ENCODE peak calls at places on chromosome 18, in four cellular contexts. Y is GM04504, Q is neural progenitor cell, R is omental fat pad. N is an unnamed sample.

GRCh38 chr18:7255054-7255453 is 24.2 kb downstream of the LRRC30 start:
- DNase-seq in Y (no peak), Q (no peak), R (no peak), N (no peak)

GRCh38 chr18:3250237-3251107 is 2.9 kb downstream of the MYL12A start:
- DNase-seq in Q (no peak), Y (no peak), R (no peak), N (no peak)

GRCh38 chr18:10927290-10927979 is 221.9 kb downstream of the PIEZO2 start:
- DNase-seq in Q (no peak), Y (no peak), R (no peak), N (no peak)

GRCh38 chr18:12543697-12544096 is 114.2 kb downstream of the SPIRE1 start:
- DNase-seq in Q (no peak), R (no peak), Y (no peak), N (no peak)

GRCh38 chr18:43563780-43564179 is 286.5 kb upstream of the SYT4 start:
- DNase-seq in Q (peak), Y (no peak), R (no peak), N (peak)

GRCh38 chr18:49645836-49646235 is 84.0 kb downstream of the LIPG start:
- DNase-seq in Y (no peak), Q (no peak), R (no peak), N (peak)

GRCh38 chr18:25672490-25672889 is 320.5 kb upstream of the ZNF521 start:
- DNase-seq in Y (no peak), R (no peak), Q (peak), N (peak)

GRCh38 chr18:8248576-8248975 is 360.7 kb upstream of the RAB12 start:
- DNase-seq in Y (no peak), R (no peak), Q (no peak), N (no peak)

GRCh38 chr18:79258447-79258846 is 137.3 kb upstream of the NFATC1 start:
- DNase-seq in Y (no peak), R (no peak), Q (no peak), N (no peak)

N was measured in GM23338.